ENCODE peak calls at places on chromosomes 16 and 17, in four cellular contexts. One of them, this sample, is unnamed.

GRCh38 chr16:75059411-75059810 is 57.2 kb downstream of the LDHD start:
- DNase-seq in HepG2: no peak
- DNase-seq in K562: no peak
- DNase-seq in A549: no peak
- DNase-seq in this sample: no peak

GRCh38 chr16:85750021-85750826 is 672 bp downstream of the C16orf74 start:
- DNase-seq in HepG2: no peak
- DNase-seq in K562: peak; percentile 39
- DNase-seq in A549: no peak
- DNase-seq in this sample: no peak

GRCh38 chr17:75271233-75271954 is 363 bp upstream of the MIF4GD start:
- DNase-seq in HepG2: peak; percentile 58
- DNase-seq in K562: peak; percentile 92
- DNase-seq in A549: peak; percentile 91
- DNase-seq in this sample: no peak

GRCh38 chr16:72530434-72530833 is 358.5 kb upstream of the PMFBP1 start:
- DNase-seq in K562: no peak
- DNase-seq in A549: no peak
- DNase-seq in HepG2: no peak
- DNase-seq in this sample: no peak

GRCh38 chr17:15465045-15465701 is 2.2 kb downstream of the CDRT4 start:
- DNase-seq in K562: no peak
- DNase-seq in A549: no peak
- DNase-seq in HepG2: no peak
- DNase-seq in this sample: no peak

GRCh38 chr17:21285164-21286065 is 904 bp downstream of the MAP2K3 start:
- DNase-seq in A549: no peak
- DNase-seq in HepG2: no peak
- DNase-seq in K562: no peak
- DNase-seq in this sample: no peak

GRCh38 chr16:8867483-8868271 is 1.1 kb downstream of the CARHSP1 start:
- DNase-seq in HepG2: no peak
- DNase-seq in K562: no peak
- DNase-seq in A549: no peak
- DNase-seq in this sample: no peak

GRCh38 chr17:12395733-12396354 is 269.8 kb upstream of the MYOCD start:
- DNase-seq in A549: peak; percentile 34
- DNase-seq in K562: peak; percentile 51
- DNase-seq in HepG2: peak; percentile 8
- DNase-seq in this sample: no peak

GRCh38 chr17:3770471-3770870 is 30.5 kb downstream of the ITGAE start:
- DNase-seq in K562: no peak
- DNase-seq in HepG2: no peak
- DNase-seq in A549: no peak
- DNase-seq in this sample: no peak

GRCh38 chr16:30628628-30629342 is 18.6 kb upstream of the ZNF689 start:
- DNase-seq in K562: peak; percentile 73
- DNase-seq in HepG2: peak; percentile 81
- DNase-seq in A549: peak; percentile 73
- DNase-seq in this sample: no peak

GRCh38 chr17:46135879-46136562 is 57.2 kb downstream of the KANSL1 start:
- DNase-seq in HepG2: no peak
- DNase-seq in K562: no peak
- DNase-seq in A549: no peak
- DNase-seq in this sample: no peak

GRCh38 chr17:68461589-68461988 is 4.3 kb upstream of the WIPI1 start:
- DNase-seq in K562: no peak
- DNase-seq in HepG2: no peak
- DNase-seq in A549: no peak
- DNase-seq in this sample: no peak

GRCh38 chr17:68461122-68461539 is 3.8 kb upstream of the WIPI1 start:
- DNase-seq in A549: no peak
- DNase-seq in HepG2: no peak
- DNase-seq in K562: no peak
- DNase-seq in this sample: no peak

GRCh38 chr17:68463211-68463990 is 6.1 kb upstream of the WIPI1 start:
- DNase-seq in A549: no peak
- DNase-seq in K562: no peak
- DNase-seq in HepG2: no peak
- DNase-seq in this sample: no peak

GRCh38 chr17:68460715-68461114 is 3.4 kb upstream of the WIPI1 start:
- DNase-seq in K562: no peak
- DNase-seq in HepG2: no peak
- DNase-seq in A549: no peak
- DNase-seq in this sample: no peak

DNA sequence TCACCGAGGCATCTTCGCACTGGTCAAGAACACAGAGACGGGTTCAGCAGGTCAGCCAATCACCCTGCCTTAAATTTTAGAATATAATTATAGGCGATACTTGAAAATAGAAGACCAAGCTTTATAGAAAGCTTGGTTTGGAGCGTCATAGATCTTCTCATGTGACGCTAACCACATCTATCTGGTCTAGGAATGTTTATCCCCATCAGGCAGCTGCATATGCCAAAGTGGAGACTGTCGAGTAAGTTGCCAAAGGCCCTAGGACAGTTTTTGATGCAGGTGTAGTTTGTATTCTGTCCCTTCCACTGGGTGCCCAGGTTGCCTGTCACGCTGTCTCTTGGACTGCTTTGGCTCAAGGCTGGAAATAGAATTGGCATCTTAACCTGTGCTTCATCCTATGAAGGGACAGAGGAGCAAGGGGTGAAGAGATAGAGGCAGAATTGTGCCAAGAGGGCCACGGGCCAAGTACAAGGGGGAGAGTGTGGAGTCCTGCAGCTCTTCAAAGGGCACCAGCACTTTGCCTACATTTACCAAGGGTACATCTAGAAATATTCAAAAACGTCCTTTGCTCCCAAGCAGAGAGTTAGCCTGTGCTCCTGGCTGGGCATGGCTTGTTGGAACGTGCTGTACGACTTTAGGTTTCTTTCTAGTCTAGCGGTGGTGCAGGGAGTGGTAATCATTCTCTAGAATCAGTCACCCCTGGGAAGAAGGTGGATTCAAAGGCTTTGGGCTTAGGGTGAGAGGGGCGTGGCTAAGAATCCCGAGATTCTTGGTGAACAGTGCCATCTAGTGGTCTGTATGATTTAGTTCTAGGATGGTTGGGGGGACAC is 5.3 kb upstream of the WIPI1 start:
- DNase-seq in HepG2: peak; percentile 88
- DNase-seq in A549: peak; percentile 84
- DNase-seq in K562: peak; percentile 78
- DNase-seq in this sample: peak; percentile 82
- TF ChIP-seq ESRRA in HepG2: no peak
- TF ChIP-seq ESRRA in A549: no peak
- TF ChIP-seq ESRRA in K562: no peak
- TF ChIP-seq ESRRA in this sample: no peak

GRCh38 chr16:25257956-25258855 is 561 bp upstream of the ZKSCAN2 start:
- DNase-seq in HepG2: peak; percentile 92
- DNase-seq in K562: peak; percentile 82
- DNase-seq in A549: peak; percentile 82
- DNase-seq in this sample: peak; percentile 44
- TF ChIP-seq REST in HepG2: no peak
- TF ChIP-seq REST in K562: no peak
- TF ChIP-seq REST in A549: peak; percentile 90
- TF ChIP-seq REST in this sample: no peak

DNA sequence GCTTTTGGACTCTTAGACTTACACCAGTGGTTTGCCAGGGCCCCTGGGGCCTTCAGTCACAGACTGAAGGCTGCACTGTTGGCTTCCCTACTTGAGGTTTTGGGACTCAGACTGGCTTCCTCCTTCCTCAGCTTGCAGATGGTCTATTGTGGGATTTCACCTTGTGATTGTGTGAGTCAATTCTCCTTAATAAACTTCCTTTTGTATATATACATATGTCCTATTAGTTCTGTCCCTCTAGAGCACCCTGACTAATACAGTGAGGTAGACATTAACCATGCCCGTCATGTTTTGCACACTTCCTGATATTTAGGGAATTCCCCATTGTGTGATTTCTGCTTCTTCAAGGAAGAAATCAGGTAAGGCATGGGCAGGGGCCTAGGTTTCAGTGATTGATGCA is 147.8 kb upstream of the CA10 start:
- DNase-seq in K562: no peak
- DNase-seq in HepG2: no peak
- DNase-seq in A549: no peak
- DNase-seq in this sample: no peak
- H3K4me1 ChIP-seq in K562: no peaks in the 10 kb centered on the region
- H3K4me1 ChIP-seq in HepG2: no peaks in the 10 kb centered on the region
- H3K4me1 ChIP-seq in A549: no peaks in the 10 kb centered on the region
- H3K4me1 ChIP-seq in this sample: no peaks in the 10 kb centered on the region

GRCh38 chr16:10552998-10553491 is 27.4 kb downstream of the EMP2 start:
- DNase-seq in HepG2: no peak
- DNase-seq in K562: peak; percentile 95
- DNase-seq in A549: peak; percentile 60
- DNase-seq in this sample: peak; percentile 49
- TF ChIP-seq ESRRA in HepG2: no peak
- TF ChIP-seq ESRRA in K562: no peak
- TF ChIP-seq ESRRA in A549: no peak
- TF ChIP-seq ESRRA in this sample: no peak

GRCh38 chr16:19502395-19503131 is 19.3 kb downstream of the GDE1 start:
- DNase-seq in A549: peak; percentile 71
- DNase-seq in K562: peak; percentile 70
- DNase-seq in HepG2: peak; percentile 84
- DNase-seq in this sample: no peak

GRCh38 chr16:19503461-19504075 is 18.3 kb downstream of the GDE1 start:
- DNase-seq in A549: no peak
- DNase-seq in HepG2: no peak
- DNase-seq in K562: no peak
- DNase-seq in this sample: no peak

GRCh38 chr16:19507882-19508281 is 14.0 kb downstream of the GDE1 start:
- DNase-seq in K562: no peak
- DNase-seq in A549: no peak
- DNase-seq in HepG2: no peak
- DNase-seq in this sample: no peak

GRCh38 chr16:19505600-19506303 is 16.1 kb downstream of the GDE1 start:
- DNase-seq in A549: no peak
- DNase-seq in K562: no peak
- DNase-seq in HepG2: no peak
- DNase-seq in this sample: no peak

GRCh38 chr16:19506965-19507364 is 14.9 kb downstream of the GDE1 start:
- DNase-seq in A549: no peak
- DNase-seq in K562: no peak
- DNase-seq in HepG2: no peak
- DNase-seq in this sample: no peak
- TF ChIP-seq REST in A549: no peak
- TF ChIP-seq REST in K562: no peak
- TF ChIP-seq REST in HepG2: no peak
- TF ChIP-seq REST in this sample: no peak

GRCh38 chr17:41654134-41654907 is 29.9 kb upstream of the KRT17 start:
- DNase-seq in A549: peak; percentile 38
- DNase-seq in HepG2: no peak
- DNase-seq in K562: no peak
- DNase-seq in this sample: no peak

GRCh38 chr17:41652461-41652960 is 28.1 kb upstream of the KRT17 start:
- DNase-seq in HepG2: no peak
- DNase-seq in K562: no peak
- DNase-seq in A549: no peak
- DNase-seq in this sample: no peak

GRCh38 chr17:41654908-41655607 is 30.7 kb upstream of the KRT17 start:
- DNase-seq in K562: no peak
- DNase-seq in A549: no peak
- DNase-seq in HepG2: no peak
- DNase-seq in this sample: no peak

GRCh38 chr17:41651625-41652460 is 27.5 kb upstream of the KRT17 start:
- DNase-seq in HepG2: no peak
- DNase-seq in K562: no peak
- DNase-seq in A549: no peak
- DNase-seq in this sample: no peak

DNA sequence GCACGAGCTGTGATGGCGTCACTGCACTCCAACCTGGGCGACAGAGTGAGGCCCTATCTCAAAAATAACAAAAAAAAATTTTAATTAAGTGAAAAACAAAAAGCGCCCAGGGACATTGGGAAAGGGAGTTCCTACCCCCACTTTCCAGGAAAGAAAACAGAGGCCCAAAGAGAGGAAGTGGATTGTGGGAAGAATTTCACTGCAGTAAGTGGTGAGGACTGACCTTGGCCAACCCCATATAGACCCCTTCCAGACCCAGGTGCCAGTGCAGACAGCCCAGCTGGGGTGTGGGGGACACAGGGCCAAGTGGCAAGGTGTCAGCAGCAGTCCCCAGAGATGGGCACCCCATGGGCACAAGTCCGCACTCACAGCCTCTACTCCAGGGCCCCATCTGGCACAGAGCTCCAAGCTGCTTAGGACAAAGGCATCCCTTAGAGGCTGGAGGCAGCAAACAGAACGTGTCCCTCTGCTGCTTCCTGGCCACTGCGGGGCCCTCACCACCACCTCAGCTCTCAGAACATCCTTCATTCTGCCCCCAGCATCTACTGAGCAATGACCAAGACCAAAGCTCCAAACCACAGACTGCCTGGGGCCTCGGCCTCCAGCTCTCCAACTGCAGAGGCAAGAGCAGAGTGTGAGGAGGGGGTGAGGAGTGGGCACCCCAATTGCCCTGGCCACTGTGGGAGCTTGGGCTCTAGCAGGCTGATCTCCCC is 29.2 kb upstream of the KRT17 start:
- DNase-seq in A549: no peak
- DNase-seq in HepG2: no peak
- DNase-seq in K562: no peak
- DNase-seq in this sample: no peak
- H3K4me1 ChIP-seq in A549: peaks cover 43% of the 10 kb centered on the region
- H3K4me1 ChIP-seq in HepG2: peaks cover 9% of the 10 kb centered on the region
- H3K4me1 ChIP-seq in K562: peaks cover 41% of the 10 kb centered on the region
- H3K4me1 ChIP-seq in this sample: peaks cover 3% of the 10 kb centered on the region